ENCODE peak calls at places on chromosomes 5 and 9, in four cellular contexts. One of them, this sample, is unnamed.

GRCh38 chr5:163498886-163499285 is 6.5 kb upstream of the MAT2B start:
- DNase-seq in uterus: no peak
- DNase-seq in transverse colon: no peak
- DNase-seq in CD8-positive, alpha-beta T cell: no peak
- DNase-seq in this sample: peak

GRCh38 chr5:173662896-173663809 is 46.7 kb upstream of the BOD1 start:
- DNase-seq in uterus: no peak
- DNase-seq in transverse colon: no peak
- DNase-seq in CD8-positive, alpha-beta T cell: no peak
- DNase-seq in this sample: no peak

GRCh38 chr9:124365045-124365444 is 50.2 kb downstream of the PSMB7 start:
- DNase-seq in uterus: no peak
- DNase-seq in transverse colon: no peak
- DNase-seq in CD8-positive, alpha-beta T cell: no peak
- DNase-seq in this sample: no peak

GRCh38 chr5:73433982-73434342 is 14.6 kb downstream of the FOXD1 start:
- DNase-seq in uterus: no peak
- DNase-seq in transverse colon: no peak
- DNase-seq in CD8-positive, alpha-beta T cell: no peak
- DNase-seq in this sample: peak

GRCh38 chr9:4073371-4073770 is 226.5 kb downstream of the GLIS3 start:
- DNase-seq in uterus: no peak
- DNase-seq in transverse colon: no peak
- DNase-seq in CD8-positive, alpha-beta T cell: no peak
- DNase-seq in this sample: no peak

GRCh38 chr9:127905788-127906191 is 6.4 kb upstream of the ST6GALNAC6 start:
- DNase-seq in uterus: peak
- DNase-seq in transverse colon: peak
- DNase-seq in CD8-positive, alpha-beta T cell: peak
- DNase-seq in this sample: no peak

GRCh38 chr9:38068616-38068865 is 486 bp downstream of the SHB start:
- DNase-seq in uterus: peak
- DNase-seq in transverse colon: peak
- DNase-seq in CD8-positive, alpha-beta T cell: no peak
- DNase-seq in this sample: peak

GRCh38 chr5:167837127-167837526 is 454.3 kb upstream of the WWC1 start:
- DNase-seq in uterus: no peak
- DNase-seq in transverse colon: no peak
- DNase-seq in CD8-positive, alpha-beta T cell: no peak
- DNase-seq in this sample: no peak

GRCh38 chr9:101397746-101398334 is 578 bp downstream of the MRPL50 start:
- DNase-seq in uterus: no peak
- DNase-seq in transverse colon: peak
- DNase-seq in CD8-positive, alpha-beta T cell: no peak
- DNase-seq in this sample: no peak

GRCh38 chr5:84985148-84985547 is 600.5 kb upstream of the EDIL3 start:
- DNase-seq in uterus: no peak
- DNase-seq in transverse colon: no peak
- DNase-seq in CD8-positive, alpha-beta T cell: no peak
- DNase-seq in this sample: no peak

GRCh38 chr5:170151105-170151831 is 45.6 kb downstream of the FOXI1 start:
- DNase-seq in uterus: no peak
- DNase-seq in transverse colon: no peak
- DNase-seq in CD8-positive, alpha-beta T cell: no peak
- DNase-seq in this sample: peak

GRCh38 chr9:133701321-133701980 is 36.7 kb downstream of the SARDH start:
- DNase-seq in uterus: no peak
- DNase-seq in transverse colon: no peak
- DNase-seq in CD8-positive, alpha-beta T cell: no peak
- DNase-seq in this sample: no peak

GRCh38 chr9:90544488-90544887 is 98.1 kb downstream of the DIRAS2 start:
- DNase-seq in uterus: no peak
- DNase-seq in transverse colon: no peak
- DNase-seq in CD8-positive, alpha-beta T cell: no peak
- DNase-seq in this sample: no peak

GRCh38 chr5:14184725-14185124 is 41.6 kb downstream of the TRIO start:
- DNase-seq in uterus: peak
- DNase-seq in transverse colon: no peak
- DNase-seq in CD8-positive, alpha-beta T cell: no peak
- DNase-seq in this sample: peak

GRCh38 chr9:17625644-17626388 is 47.0 kb downstream of the SH3GL2 start:
- DNase-seq in uterus: no peak
- DNase-seq in transverse colon: no peak
- DNase-seq in CD8-positive, alpha-beta T cell: no peak
- DNase-seq in this sample: no peak

GRCh38 chr5:8333445-8333844 is 464.5 kb downstream of the MTRR start:
- DNase-seq in uterus: no peak
- DNase-seq in transverse colon: no peak
- DNase-seq in CD8-positive, alpha-beta T cell: no peak
- DNase-seq in this sample: no peak

GRCh38 chr9:128022886-128023285 is 42.1 kb upstream of the EEIG1 start:
- DNase-seq in uterus: no peak
- DNase-seq in transverse colon: no peak
- DNase-seq in CD8-positive, alpha-beta T cell: no peak
- DNase-seq in this sample: peak

GRCh38 chr5:122078116-122078865 is at the start of gene LOX:
- DNase-seq in uterus: peak
- DNase-seq in transverse colon: peak
- DNase-seq in CD8-positive, alpha-beta T cell: no peak
- DNase-seq in this sample: peak

GRCh38 chr5:38162625-38163024 is 95.7 kb upstream of the EGFLAM start:
- DNase-seq in uterus: no peak
- DNase-seq in transverse colon: no peak
- DNase-seq in CD8-positive, alpha-beta T cell: no peak
- DNase-seq in this sample: no peak

GRCh38 chr9:116066221-116066620 is 87.4 kb upstream of the PAPPA start:
- DNase-seq in uterus: no peak
- DNase-seq in transverse colon: no peak
- DNase-seq in CD8-positive, alpha-beta T cell: no peak
- DNase-seq in this sample: no peak

GRCh38 chr5:17295671-17296070 is 78.2 kb downstream of the BASP1 start:
- DNase-seq in uterus: no peak
- DNase-seq in transverse colon: no peak
- DNase-seq in CD8-positive, alpha-beta T cell: no peak
- DNase-seq in this sample: no peak

GRCh38 chr9:21994996-21995651 is 533 bp downstream of the CDKN2B-AS1 start:
- DNase-seq in uterus: peak
- DNase-seq in transverse colon: peak
- DNase-seq in CD8-positive, alpha-beta T cell: peak
- DNase-seq in this sample: peak

GRCh38 chr9:83971485-83971884 is 8.5 kb downstream of the HNRNPK start:
- DNase-seq in uterus: no peak
- DNase-seq in transverse colon: no peak
- DNase-seq in CD8-positive, alpha-beta T cell: no peak
- DNase-seq in this sample: no peak

GRCh38 chr9:120723547-120723946 is 9.3 kb upstream of the MEGF9 start:
- DNase-seq in uterus: no peak
- DNase-seq in transverse colon: no peak
- DNase-seq in CD8-positive, alpha-beta T cell: no peak
- DNase-seq in this sample: peak

GRCh38 chr5:159456722-159457462 is 126.6 kb upstream of the IL12B start:
- DNase-seq in uterus: no peak
- DNase-seq in transverse colon: no peak
- DNase-seq in CD8-positive, alpha-beta T cell: no peak
- DNase-seq in this sample: peak

GRCh38 chr5:151095341-151096000 is 14.6 kb upstream of the TNIP1 start:
- DNase-seq in uterus: peak
- DNase-seq in transverse colon: peak
- DNase-seq in CD8-positive, alpha-beta T cell: no peak
- DNase-seq in this sample: no peak

GRCh38 chr5:522899-523657 is 1.2 kb downstream of the SLC9A3 start:
- DNase-seq in uterus: no peak
- DNase-seq in transverse colon: peak
- DNase-seq in CD8-positive, alpha-beta T cell: no peak
- DNase-seq in this sample: no peak

GRCh38 chr9:69980591-69980990 is 63.1 kb upstream of the MAMDC2 start:
- DNase-seq in uterus: peak
- DNase-seq in transverse colon: no peak
- DNase-seq in CD8-positive, alpha-beta T cell: no peak
- DNase-seq in this sample: no peak

GRCh38 chr5:107576736-107577440 is 93.8 kb downstream of the EFNA5 start:
- DNase-seq in uterus: no peak
- DNase-seq in transverse colon: no peak
- DNase-seq in CD8-positive, alpha-beta T cell: no peak
- DNase-seq in this sample: no peak

GRCh38 chr9:108058137-108058779 is 568.7 kb upstream of the KLF4 start:
- DNase-seq in uterus: no peak
- DNase-seq in transverse colon: no peak
- DNase-seq in CD8-positive, alpha-beta T cell: no peak
- DNase-seq in this sample: no peak

GRCh38 chr9:128026255-128027165 is 40.6 kb downstream of the NAIF1 start:
- DNase-seq in uterus: no peak
- DNase-seq in transverse colon: peak
- DNase-seq in CD8-positive, alpha-beta T cell: peak
- DNase-seq in this sample: no peak

GRCh38 chr9:84922051-84922450 is 252.5 kb downstream of the NTRK2 start:
- DNase-seq in uterus: no peak
- DNase-seq in transverse colon: no peak
- DNase-seq in CD8-positive, alpha-beta T cell: no peak
- DNase-seq in this sample: no peak

GRCh38 chr9:37787059-37787458 is 2.2 kb upstream of the EXOSC3 start:
- DNase-seq in uterus: no peak
- DNase-seq in transverse colon: no peak
- DNase-seq in CD8-positive, alpha-beta T cell: no peak
- DNase-seq in this sample: no peak

GRCh38 chr9:10525972-10526371 is 86.8 kb downstream of the PTPRD start:
- DNase-seq in uterus: no peak
- DNase-seq in transverse colon: no peak
- DNase-seq in CD8-positive, alpha-beta T cell: no peak
- DNase-seq in this sample: no peak

GRCh38 chr9:127769985-127770904 is 8.2 kb downstream of the SH2D3C start:
- DNase-seq in uterus: no peak
- DNase-seq in transverse colon: no peak
- DNase-seq in CD8-positive, alpha-beta T cell: no peak
- DNase-seq in this sample: no peak

GRCh38 chr9:4022435-4023067 is 277.3 kb downstream of the GLIS3 start:
- DNase-seq in uterus: no peak
- DNase-seq in transverse colon: no peak
- DNase-seq in CD8-positive, alpha-beta T cell: no peak
- DNase-seq in this sample: no peak

GRCh38 chr5:139417214-139417613 is 13.3 kb upstream of the SPATA24 start:
- DNase-seq in uterus: peak
- DNase-seq in transverse colon: no peak
- DNase-seq in CD8-positive, alpha-beta T cell: no peak
- DNase-seq in this sample: peak

GRCh38 chr9:79945495-79945894 is 373.7 kb downstream of the TLE4 start:
- DNase-seq in uterus: no peak
- DNase-seq in transverse colon: no peak
- DNase-seq in CD8-positive, alpha-beta T cell: no peak
- DNase-seq in this sample: no peak

GRCh38 chr5:36688722-36689121 is 82.3 kb downstream of the SLC1A3 start:
- DNase-seq in uterus: no peak
- DNase-seq in transverse colon: no peak
- DNase-seq in CD8-positive, alpha-beta T cell: no peak
- DNase-seq in this sample: no peak
- TF ChIP-seq CTCF in uterus: no peak
- TF ChIP-seq CTCF in transverse colon: peak
- TF ChIP-seq CTCF in CD8-positive, alpha-beta T cell: no peak
- TF ChIP-seq CTCF in this sample: peak

DNA sequence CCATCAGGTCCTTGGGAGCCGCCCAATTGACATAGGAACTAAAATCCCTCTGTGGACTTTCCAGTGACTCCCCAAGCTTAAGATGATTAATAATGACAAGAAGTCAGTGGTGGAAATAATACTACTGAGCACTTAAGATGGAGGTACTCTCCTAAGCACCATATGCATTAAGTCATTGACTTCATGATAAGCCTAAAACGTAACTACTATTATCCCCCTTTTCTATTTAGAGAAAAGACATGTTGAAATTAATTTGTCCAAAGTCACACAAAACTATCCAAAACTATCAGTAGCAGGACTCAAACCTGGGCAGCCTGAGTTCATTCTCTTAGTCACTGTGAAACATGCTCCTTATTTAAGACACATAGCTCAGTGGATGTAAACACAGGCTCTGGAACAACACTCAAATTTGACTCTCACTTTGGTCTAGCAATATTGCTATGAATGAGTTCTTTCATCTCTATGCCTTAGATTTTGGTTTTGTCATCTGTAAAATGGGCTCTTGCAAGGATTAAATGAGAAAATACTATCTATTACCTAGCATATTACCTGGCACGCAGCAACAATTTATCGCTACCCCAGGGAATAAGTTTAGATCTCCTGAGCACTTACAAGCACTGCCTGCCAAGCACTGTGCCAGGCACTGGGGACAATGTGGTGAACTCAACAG is 9.5 kb downstream of the SPRY4 start:
- DNase-seq in uterus: no peak
- DNase-seq in transverse colon: no peak
- DNase-seq in CD8-positive, alpha-beta T cell: no peak
- DNase-seq in this sample: no peak
- H3K4me3 ChIP-seq in uterus: no peak
- H3K4me3 ChIP-seq in transverse colon: no peak
- H3K4me3 ChIP-seq in CD8-positive, alpha-beta T cell: no peak
- H3K4me3 ChIP-seq in this sample: no peak

DNA sequence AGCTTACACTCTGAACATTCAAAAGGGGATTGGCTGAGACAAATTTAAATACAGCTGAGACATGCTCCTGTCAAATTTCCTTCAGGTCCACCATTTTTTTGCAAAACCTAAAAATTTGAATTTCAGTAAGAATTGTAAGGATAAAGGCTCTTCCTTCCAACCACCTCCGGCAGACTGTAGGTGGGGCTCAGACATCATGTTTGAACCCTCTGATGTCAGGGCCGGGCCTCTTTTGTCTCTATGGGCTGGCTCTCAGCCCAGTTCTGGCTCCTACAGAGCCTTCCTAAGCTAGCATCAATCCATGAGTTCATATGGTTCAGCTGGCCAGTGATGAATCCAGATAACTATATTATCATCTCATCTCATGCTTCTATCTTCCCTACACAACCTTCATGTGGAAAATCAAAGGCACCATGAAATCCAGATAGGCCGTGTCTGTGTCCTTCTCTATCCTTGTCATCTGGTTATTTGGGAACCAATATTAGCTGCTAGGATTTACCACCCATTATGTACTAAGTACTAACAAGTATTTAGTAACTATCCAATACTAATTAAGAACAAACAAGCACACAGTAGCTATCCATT is 44.2 kb downstream of the NIPSNAP3B start:
- DNase-seq in uterus: no peak
- DNase-seq in transverse colon: no peak
- DNase-seq in CD8-positive, alpha-beta T cell: no peak
- DNase-seq in this sample: peak
- TF ChIP-seq CTCF in uterus: no peak
- TF ChIP-seq CTCF in transverse colon: no peak
- TF ChIP-seq CTCF in CD8-positive, alpha-beta T cell: no peak
- TF ChIP-seq CTCF in this sample: peak

DNA sequence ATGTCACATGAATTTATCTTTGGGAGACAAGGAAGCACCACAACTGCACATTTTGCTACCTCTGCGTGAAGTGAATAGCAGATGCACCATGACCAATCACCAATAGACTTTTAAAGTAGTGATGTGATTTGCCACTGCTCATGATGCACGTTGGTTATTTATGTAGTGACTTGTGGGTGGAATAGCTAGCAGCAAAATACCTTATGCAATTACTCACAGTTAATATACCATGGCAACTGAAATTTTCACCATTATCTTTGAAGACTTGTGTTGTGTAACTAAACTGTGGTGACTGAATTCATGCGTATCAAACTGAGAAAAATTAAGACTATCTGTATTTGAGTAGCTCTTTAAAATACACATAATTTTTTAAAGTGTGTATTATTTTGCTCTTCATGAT is 46.2 kb upstream of the TUSC1 start:
- DNase-seq in uterus: no peak
- DNase-seq in transverse colon: no peak
- DNase-seq in CD8-positive, alpha-beta T cell: no peak
- DNase-seq in this sample: peak
- H3K4me3 ChIP-seq in uterus: no peak
- H3K4me3 ChIP-seq in transverse colon: no peak
- H3K4me3 ChIP-seq in CD8-positive, alpha-beta T cell: no peak
- H3K4me3 ChIP-seq in this sample: no peak

This sample was measured in fibroblast of the aortic adventitia.